ENCODE peak calls at places on chromosomes 12 and 14, in seven cellular contexts. One of them, this sample, is unnamed.

GRCh38 chr12:42525444-42525843 is 64.1 kb downstream of the PRICKLE1 start:
- DNase-seq in OCI-LY7: no peak
- DNase-seq in NCI-H446 treated with DMSO at 0.1 percent for 48 hours: no peak
- DNase-seq in stimulated activated naive B cell treated with anti-CD40 and anti-IgM and Interleukin-4, amounts not matched to agents 10 μg/mL and 1 μg/mL and 100 μg/mL, for 72 hours: no peak
- DNase-seq in HEK293T: no peak
- DNase-seq in substantia nigra: no peak
- DNase-seq in nephron progenitor cell: no peak
- DNase-seq in this sample: no peak

GRCh38 chr12:89470741-89471504 is 53.7 kb downstream of the GALNT4 start:
- DNase-seq in stimulated activated naive B cell treated with anti-CD40 and anti-IgM and Interleukin-4, amounts not matched to agents 10 μg/mL and 1 μg/mL and 100 μg/mL, for 72 hours: no peak
- DNase-seq in OCI-LY7: peak
- DNase-seq in nephron progenitor cell: no peak
- DNase-seq in HEK293T: peak
- DNase-seq in NCI-H446 treated with DMSO at 0.1 percent for 48 hours: peak
- DNase-seq in substantia nigra: no peak
- DNase-seq in this sample: no peak

GRCh38 chr12:131827961-131828534 is at the start of gene MMP17:
- DNase-seq in nephron progenitor cell: peak
- DNase-seq in substantia nigra: no peak
- DNase-seq in stimulated activated naive B cell treated with anti-CD40 and anti-IgM and Interleukin-4, amounts not matched to agents 10 μg/mL and 1 μg/mL and 100 μg/mL, for 72 hours: peak
- DNase-seq in OCI-LY7: no peak
- DNase-seq in HEK293T: peak
- DNase-seq in NCI-H446 treated with DMSO at 0.1 percent for 48 hours: no peak
- DNase-seq in this sample: peak

GRCh38 chr14:29627141-29627540 is 300.5 kb downstream of the PRKD1 start:
- DNase-seq in substantia nigra: no peak
- DNase-seq in OCI-LY7: no peak
- DNase-seq in NCI-H446 treated with DMSO at 0.1 percent for 48 hours: no peak
- DNase-seq in HEK293T: no peak
- DNase-seq in nephron progenitor cell: no peak
- DNase-seq in stimulated activated naive B cell treated with anti-CD40 and anti-IgM and Interleukin-4, amounts not matched to agents 10 μg/mL and 1 μg/mL and 100 μg/mL, for 72 hours: no peak
- DNase-seq in this sample: no peak

GRCh38 chr14:52960627-52961026 is 9.8 kb upstream of the FERMT2 start:
- DNase-seq in OCI-LY7: no peak
- DNase-seq in stimulated activated naive B cell treated with anti-CD40 and anti-IgM and Interleukin-4, amounts not matched to agents 10 μg/mL and 1 μg/mL and 100 μg/mL, for 72 hours: no peak
- DNase-seq in NCI-H446 treated with DMSO at 0.1 percent for 48 hours: no peak
- DNase-seq in HEK293T: no peak
- DNase-seq in nephron progenitor cell: no peak
- DNase-seq in substantia nigra: no peak
- DNase-seq in this sample: no peak

GRCh38 chr12:47408171-47408871 is 297.5 kb downstream of the RPAP3 start:
- DNase-seq in OCI-LY7: peak
- DNase-seq in nephron progenitor cell: no peak
- DNase-seq in HEK293T: no peak
- DNase-seq in substantia nigra: no peak
- DNase-seq in stimulated activated naive B cell treated with anti-CD40 and anti-IgM and Interleukin-4, amounts not matched to agents 10 μg/mL and 1 μg/mL and 100 μg/mL, for 72 hours: peak
- DNase-seq in NCI-H446 treated with DMSO at 0.1 percent for 48 hours: no peak
- DNase-seq in this sample: no peak

GRCh38 chr14:59564356-59564755 is 12.3 kb downstream of the CCDC175 start:
- DNase-seq in NCI-H446 treated with DMSO at 0.1 percent for 48 hours: no peak
- DNase-seq in OCI-LY7: no peak
- DNase-seq in substantia nigra: no peak
- DNase-seq in HEK293T: no peak
- DNase-seq in nephron progenitor cell: no peak
- DNase-seq in stimulated activated naive B cell treated with anti-CD40 and anti-IgM and Interleukin-4, amounts not matched to agents 10 μg/mL and 1 μg/mL and 100 μg/mL, for 72 hours: no peak
- DNase-seq in this sample: no peak

GRCh38 chr14:96614528-96614927 is 112.3 kb downstream of the PAPOLA start:
- DNase-seq in nephron progenitor cell: no peak
- DNase-seq in stimulated activated naive B cell treated with anti-CD40 and anti-IgM and Interleukin-4, amounts not matched to agents 10 μg/mL and 1 μg/mL and 100 μg/mL, for 72 hours: no peak
- DNase-seq in NCI-H446 treated with DMSO at 0.1 percent for 48 hours: peak
- DNase-seq in HEK293T: peak
- DNase-seq in substantia nigra: no peak
- DNase-seq in OCI-LY7: no peak
- DNase-seq in this sample: no peak

GRCh38 chr12:117279606-117280005 is 81.8 kb downstream of the NOS1 start:
- DNase-seq in OCI-LY7: peak
- DNase-seq in stimulated activated naive B cell treated with anti-CD40 and anti-IgM and Interleukin-4, amounts not matched to agents 10 μg/mL and 1 μg/mL and 100 μg/mL, for 72 hours: no peak
- DNase-seq in substantia nigra: no peak
- DNase-seq in NCI-H446 treated with DMSO at 0.1 percent for 48 hours: no peak
- DNase-seq in HEK293T: no peak
- DNase-seq in nephron progenitor cell: no peak
- DNase-seq in this sample: no peak

GRCh38 chr12:24921251-24922038 is 27.5 kb downstream of the BCAT1 start:
- DNase-seq in OCI-LY7: no peak
- DNase-seq in stimulated activated naive B cell treated with anti-CD40 and anti-IgM and Interleukin-4, amounts not matched to agents 10 μg/mL and 1 μg/mL and 100 μg/mL, for 72 hours: no peak
- DNase-seq in NCI-H446 treated with DMSO at 0.1 percent for 48 hours: no peak
- DNase-seq in substantia nigra: no peak
- DNase-seq in nephron progenitor cell: no peak
- DNase-seq in HEK293T: no peak
- DNase-seq in this sample: no peak

GRCh38 chr12:104486416-104486815 is 29.7 kb downstream of the CHST11 start:
- DNase-seq in HEK293T: no peak
- DNase-seq in stimulated activated naive B cell treated with anti-CD40 and anti-IgM and Interleukin-4, amounts not matched to agents 10 μg/mL and 1 μg/mL and 100 μg/mL, for 72 hours: no peak
- DNase-seq in substantia nigra: no peak
- DNase-seq in NCI-H446 treated with DMSO at 0.1 percent for 48 hours: no peak
- DNase-seq in nephron progenitor cell: no peak
- DNase-seq in OCI-LY7: no peak
- DNase-seq in this sample: no peak

GRCh38 chr12:68805592-68806120 is 2.3 kb upstream of the MDM2 start:
- DNase-seq in OCI-LY7: no peak
- DNase-seq in NCI-H446 treated with DMSO at 0.1 percent for 48 hours: no peak
- DNase-seq in nephron progenitor cell: no peak
- DNase-seq in stimulated activated naive B cell treated with anti-CD40 and anti-IgM and Interleukin-4, amounts not matched to agents 10 μg/mL and 1 μg/mL and 100 μg/mL, for 72 hours: no peak
- DNase-seq in HEK293T: no peak
- DNase-seq in substantia nigra: no peak
- DNase-seq in this sample: no peak

GRCh38 chr14:89214221-89214965 is 202.6 kb downstream of the FOXN3 start:
- DNase-seq in NCI-H446 treated with DMSO at 0.1 percent for 48 hours: peak
- DNase-seq in nephron progenitor cell: no peak
- DNase-seq in OCI-LY7: no peak
- DNase-seq in stimulated activated naive B cell treated with anti-CD40 and anti-IgM and Interleukin-4, amounts not matched to agents 10 μg/mL and 1 μg/mL and 100 μg/mL, for 72 hours: no peak
- DNase-seq in substantia nigra: peak
- DNase-seq in HEK293T: no peak
- DNase-seq in this sample: no peak

GRCh38 chr12:53750812-53751335 is 905 bp downstream of the CISTR start:
- DNase-seq in substantia nigra: no peak
- DNase-seq in OCI-LY7: peak
- DNase-seq in NCI-H446 treated with DMSO at 0.1 percent for 48 hours: no peak
- DNase-seq in HEK293T: no peak
- DNase-seq in stimulated activated naive B cell treated with anti-CD40 and anti-IgM and Interleukin-4, amounts not matched to agents 10 μg/mL and 1 μg/mL and 100 μg/mL, for 72 hours: peak
- DNase-seq in nephron progenitor cell: peak
- DNase-seq in this sample: no peak

GRCh38 chr12:27822076-27822712 is 42.2 kb upstream of the MANSC4 start:
- DNase-seq in nephron progenitor cell: no peak
- DNase-seq in substantia nigra: no peak
- DNase-seq in NCI-H446 treated with DMSO at 0.1 percent for 48 hours: no peak
- DNase-seq in HEK293T: no peak
- DNase-seq in stimulated activated naive B cell treated with anti-CD40 and anti-IgM and Interleukin-4, amounts not matched to agents 10 μg/mL and 1 μg/mL and 100 μg/mL, for 72 hours: peak
- DNase-seq in OCI-LY7: peak
- DNase-seq in this sample: no peak

GRCh38 chr14:34465069-34465859 is 3.2 kb upstream of the SPTSSA start:
- DNase-seq in HEK293T: no peak
- DNase-seq in OCI-LY7: no peak
- DNase-seq in substantia nigra: no peak
- DNase-seq in nephron progenitor cell: no peak
- DNase-seq in NCI-H446 treated with DMSO at 0.1 percent for 48 hours: no peak
- DNase-seq in stimulated activated naive B cell treated with anti-CD40 and anti-IgM and Interleukin-4, amounts not matched to agents 10 μg/mL and 1 μg/mL and 100 μg/mL, for 72 hours: no peak
- DNase-seq in this sample: no peak

GRCh38 chr12:4505381-4505986 is 33.2 kb upstream of the RAD51AP1 start:
- DNase-seq in stimulated activated naive B cell treated with anti-CD40 and anti-IgM and Interleukin-4, amounts not matched to agents 10 μg/mL and 1 μg/mL and 100 μg/mL, for 72 hours: no peak
- DNase-seq in HEK293T: no peak
- DNase-seq in OCI-LY7: no peak
- DNase-seq in nephron progenitor cell: no peak
- DNase-seq in substantia nigra: no peak
- DNase-seq in NCI-H446 treated with DMSO at 0.1 percent for 48 hours: no peak
- DNase-seq in this sample: no peak

GRCh38 chr14:60097974-60098373 is 6.3 kb downstream of the PCNX4 start:
- DNase-seq in HEK293T: no peak
- DNase-seq in substantia nigra: no peak
- DNase-seq in OCI-LY7: no peak
- DNase-seq in NCI-H446 treated with DMSO at 0.1 percent for 48 hours: no peak
- DNase-seq in nephron progenitor cell: no peak
- DNase-seq in stimulated activated naive B cell treated with anti-CD40 and anti-IgM and Interleukin-4, amounts not matched to agents 10 μg/mL and 1 μg/mL and 100 μg/mL, for 72 hours: no peak
- DNase-seq in this sample: no peak

GRCh38 chr12:22994276-22994675 is 369.3 kb downstream of the ETNK1 start:
- DNase-seq in stimulated activated naive B cell treated with anti-CD40 and anti-IgM and Interleukin-4, amounts not matched to agents 10 μg/mL and 1 μg/mL and 100 μg/mL, for 72 hours: no peak
- DNase-seq in substantia nigra: no peak
- DNase-seq in nephron progenitor cell: no peak
- DNase-seq in HEK293T: no peak
- DNase-seq in NCI-H446 treated with DMSO at 0.1 percent for 48 hours: no peak
- DNase-seq in OCI-LY7: no peak
- DNase-seq in this sample: no peak

GRCh38 chr14:32682219-32682618 is 256.5 kb upstream of the NPAS3 start:
- DNase-seq in substantia nigra: peak
- DNase-seq in OCI-LY7: no peak
- DNase-seq in NCI-H446 treated with DMSO at 0.1 percent for 48 hours: no peak
- DNase-seq in nephron progenitor cell: no peak
- DNase-seq in stimulated activated naive B cell treated with anti-CD40 and anti-IgM and Interleukin-4, amounts not matched to agents 10 μg/mL and 1 μg/mL and 100 μg/mL, for 72 hours: no peak
- DNase-seq in HEK293T: no peak
- DNase-seq in this sample: no peak

GRCh38 chr12:120481022-120481767 is 11.6 kb upstream of the SRSF9 start:
- DNase-seq in NCI-H446 treated with DMSO at 0.1 percent for 48 hours: no peak
- DNase-seq in stimulated activated naive B cell treated with anti-CD40 and anti-IgM and Interleukin-4, amounts not matched to agents 10 μg/mL and 1 μg/mL and 100 μg/mL, for 72 hours: no peak
- DNase-seq in substantia nigra: no peak
- DNase-seq in HEK293T: no peak
- DNase-seq in OCI-LY7: no peak
- DNase-seq in nephron progenitor cell: no peak
- DNase-seq in this sample: no peak

GRCh38 chr14:89186850-89187376 is 230.1 kb downstream of the FOXN3 start:
- DNase-seq in OCI-LY7: no peak
- DNase-seq in substantia nigra: no peak
- DNase-seq in nephron progenitor cell: no peak
- DNase-seq in NCI-H446 treated with DMSO at 0.1 percent for 48 hours: no peak
- DNase-seq in HEK293T: no peak
- DNase-seq in stimulated activated naive B cell treated with anti-CD40 and anti-IgM and Interleukin-4, amounts not matched to agents 10 μg/mL and 1 μg/mL and 100 μg/mL, for 72 hours: peak
- DNase-seq in this sample: no peak

GRCh38 chr14:105213396-105213795 is 32.3 kb upstream of the NUDT14 start:
- DNase-seq in HEK293T: no peak
- DNase-seq in substantia nigra: no peak
- DNase-seq in nephron progenitor cell: no peak
- DNase-seq in OCI-LY7: no peak
- DNase-seq in stimulated activated naive B cell treated with anti-CD40 and anti-IgM and Interleukin-4, amounts not matched to agents 10 μg/mL and 1 μg/mL and 100 μg/mL, for 72 hours: no peak
- DNase-seq in NCI-H446 treated with DMSO at 0.1 percent for 48 hours: no peak
- DNase-seq in this sample: no peak

GRCh38 chr12:45591635-45592034 is 137.9 kb upstream of the ARID2 start:
- DNase-seq in OCI-LY7: no peak
- DNase-seq in substantia nigra: no peak
- DNase-seq in nephron progenitor cell: no peak
- DNase-seq in stimulated activated naive B cell treated with anti-CD40 and anti-IgM and Interleukin-4, amounts not matched to agents 10 μg/mL and 1 μg/mL and 100 μg/mL, for 72 hours: no peak
- DNase-seq in NCI-H446 treated with DMSO at 0.1 percent for 48 hours: no peak
- DNase-seq in HEK293T: no peak
- DNase-seq in this sample: no peak

GRCh38 chr14:103273145-103273846 is 60.7 kb upstream of the EIF5 start:
- DNase-seq in substantia nigra: no peak
- DNase-seq in HEK293T: no peak
- DNase-seq in OCI-LY7: no peak
- DNase-seq in NCI-H446 treated with DMSO at 0.1 percent for 48 hours: no peak
- DNase-seq in stimulated activated naive B cell treated with anti-CD40 and anti-IgM and Interleukin-4, amounts not matched to agents 10 μg/mL and 1 μg/mL and 100 μg/mL, for 72 hours: no peak
- DNase-seq in nephron progenitor cell: no peak
- DNase-seq in this sample: no peak